ENCODE peak calls at places on chromosomes 1 and 21, in eight cellular contexts. J is adrenal gland; B is uterus; A is left lung; D is ascending aorta; Y is naive thymus-derived CD4-positive, alpha-beta T cell; W is tibial nerve; U is CD4-positive, alpha-beta T cell. N is an unnamed sample. For H3K27me3 and H3K9me3, the result is how much of the 10 kb centered on the place peaks cover.

GRCh38 chr1:11835441-11836225 is 11.9 kb downstream of the NPPA start:
- DNase-seq in A (no peak), Y (no peak), B (no peak), D (no peak), J (no peak), W (no peak), U (no peak), N (no peak)

GRCh38 chr1:183734600-183735036 is 70.3 kb upstream of the RGL1 start:
- DNase-seq in A (peak), J (peak), U (no peak), Y (no peak), W (peak), B (peak), D (no peak), N (no peak)

GRCh38 chr1:46442317-46443161 is 47.1 kb upstream of the DMBX1 start:
- DNase-seq in A (peak), B (peak), D (peak), J (peak), Y (peak), W (peak), U (peak), N (peak)

GRCh38 chr21:45130324-45130774 is 56.0 kb downstream of the ADARB1 start:
- DNase-seq in U (no peak), Y (no peak), B (peak), J (peak), W (no peak), D (peak), A (no peak), N (peak)

GRCh38 chr21:30249936-30250335 is 32.8 kb downstream of the KRTAP24-1 start:
- DNase-seq in W (no peak), J (no peak), A (no peak), U (no peak), D (no peak), B (no peak), Y (no peak), N (no peak)

GRCh38 chr1:53075206-53075605 is 13.2 kb downstream of the PODN start:
- DNase-seq in U (no peak), J (no peak), B (no peak), Y (no peak), D (peak), W (no peak), A (peak), N (no peak)

GRCh38 chr1:18635833-18636671 is 5.4 kb downstream of the PAX7 start:
- DNase-seq in B (no peak), D (no peak), W (no peak), U (no peak), A (no peak), Y (no peak), J (no peak), N (no peak)

GRCh38 chr1:160618763-160619274 is 28.0 kb downstream of the SLAMF1 start:
- DNase-seq in Y (no peak), A (no peak), W (no peak), B (no peak), J (no peak), D (no peak), U (peak), N (no peak)

GRCh38 chr21:44653656-44654575 is 543 bp downstream of the KRTAP12-4 start:
- DNase-seq in Y (no peak), A (no peak), U (peak), J (no peak), B (no peak), D (no peak), W (no peak), N (no peak)

GRCh38 chr1:245648749-245649517 is 494.1 kb downstream of the KIF26B start:
- DNase-seq in B (no peak), A (no peak), U (no peak), Y (no peak), D (no peak), J (no peak), W (no peak), N (no peak)

GRCh38 chr1:109759513-109760334 is 4.0 kb downstream of the EPS8L3 start:
- DNase-seq in Y (peak), B (peak), U (no peak), J (peak), A (no peak), D (peak), W (no peak), N (peak)

GRCh38 chr1:203100163-203100867 is 14.5 kb upstream of the MYOG start:
- DNase-seq in A (no peak), Y (no peak), W (no peak), U (no peak), D (no peak), J (no peak), B (no peak), N (no peak)

GRCh38 chr1:41530411-41530810 is 45.9 kb upstream of the EDN2 start:
- DNase-seq in W (no peak), B (no peak), J (no peak), U (no peak), A (peak), D (peak), Y (no peak), N (no peak)

GRCh38 chr1:12251442-12251841 is 21.6 kb downstream of the VPS13D start:
- DNase-seq in W (no peak), A (no peak), Y (no peak), D (no peak), U (no peak), J (no peak), B (no peak), N (no peak)

GRCh38 chr1:3598051-3598471 is 13.2 kb downstream of the MEGF6 start:
- DNase-seq in J (no peak), U (no peak), A (peak), Y (no peak), B (peak), W (no peak), D (no peak), N (no peak)

GRCh38 chr1:86714561-86715244 is 10.3 kb downstream of the SH3GLB1 start:
- DNase-seq in W (no peak), D (no peak), A (no peak), B (no peak), Y (no peak), J (no peak), U (no peak), N (no peak)

GRCh38 chr1:35111106-35111505 is 31.9 kb downstream of the ZMYM1 start:
- DNase-seq in D (no peak), J (no peak), B (no peak), A (no peak), U (no peak), Y (no peak), W (no peak), N (peak)

GRCh38 chr1:82329226-82329625 is 528.5 kb downstream of the ADGRL2 start:
- DNase-seq in U (no peak), D (no peak), Y (no peak), W (no peak), J (no peak), A (no peak), B (no peak), N (no peak)

GRCh38 chr21:37413553-37414291 is 47.1 kb downstream of the DYRK1A start:
- DNase-seq in B (no peak), W (no peak), J (no peak), D (no peak), U (no peak), A (no peak), Y (no peak), N (no peak)

GRCh38 chr1:93707956-93708355 is 26.3 kb upstream of the BCAR3 start:
- DNase-seq in D (peak), W (no peak), J (no peak), B (no peak), Y (peak), A (no peak), U (no peak), N (no peak)

GRCh38 chr21:45404726-45405270 is at the start of gene COL18A1:
- DNase-seq in D (peak), A (peak), U (no peak), W (no peak), Y (peak), J (peak), B (peak), N (no peak)

GRCh38 chr1:224609333-224609732 is 6.8 kb upstream of the CNIH3 start:
- DNase-seq in A (no peak), Y (no peak), U (no peak), D (no peak), B (no peak), W (no peak), J (no peak), N (no peak)

GRCh38 chr1:224616761-224617409 is 768 bp downstream of the CNIH3 start:
- DNase-seq in J (no peak), B (no peak), Y (no peak), D (no peak), A (no peak), U (no peak), W (no peak), N (no peak)

GRCh38 chr1:224615861-224616760 is at the start of gene CNIH3:
- DNase-seq in D (no peak), B (no peak), Y (peak), W (no peak), U (no peak), A (no peak), J (no peak), N (peak)

GRCh38 chr1:224617410-224618361 is 1.6 kb downstream of the CNIH3 start:
- DNase-seq in B (no peak), A (no peak), D (no peak), W (no peak), U (no peak), Y (no peak), J (no peak), N (no peak)

GRCh38 chr1:224613486-224613885 is 2.6 kb upstream of the CNIH3 start:
- DNase-seq in D (no peak), J (no peak), A (no peak), W (no peak), U (no peak), Y (no peak), B (no peak), N (no peak)
- H3K27me3 ChIP-seq in D (under half), J (under half), A (under half), W (under half), U (under half), Y (under half), B (under half), N (under half)

GRCh38 chr1:219432966-219433365 is 179.9 kb downstream of the ZC3H11B start:
- DNase-seq in D (no peak), B (no peak), J (no peak), U (no peak), A (no peak), W (no peak), Y (no peak), N (no peak)
- H3K9me3 ChIP-seq in D (under half), B (under half), J (under half), U (under half), A (under half), W (under half), Y (under half), N (under half)

GRCh38 chr1:23930270-23930669 is 17.1 kb upstream of the CNR2 start:
- DNase-seq in W (no peak), A (no peak), U (no peak), D (peak), J (no peak), Y (no peak), B (no peak), N (no peak)
- H3K27ac ChIP-seq in W (no peak), A (no peak), U (no peak), D (peak), J (no peak), Y (no peak), B (peak), N (no peak)

GRCh38 chr1:8343044-8343443 is 25.1 kb downstream of the SLC45A1 start:
- DNase-seq in J (no peak), Y (no peak), D (no peak), A (no peak), B (no peak), U (no peak), W (no peak), N (no peak)
- H3K27me3 ChIP-seq in J (under half), Y (under half), D (under half), A (under half), B (under half), U (under half), W (under half), N (under half)

DNA sequence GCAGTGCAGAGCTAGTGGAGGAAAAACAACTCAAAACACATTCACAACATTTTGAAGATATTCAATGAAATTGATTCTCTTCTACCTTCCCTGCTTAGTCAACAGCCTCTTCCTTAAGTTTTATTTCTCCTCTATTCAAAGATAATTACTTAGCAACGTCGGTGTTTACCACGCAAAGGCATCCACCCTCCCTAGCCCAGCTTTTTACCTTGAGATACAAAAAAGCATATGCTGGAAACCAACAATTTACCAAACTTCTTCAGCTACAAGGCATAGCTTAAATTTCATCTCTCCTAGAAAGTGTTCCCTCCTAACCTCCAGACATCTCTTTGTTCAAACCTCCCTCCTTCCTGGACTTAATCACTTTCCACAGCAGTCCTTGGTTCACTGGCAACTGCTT is 102.8 kb upstream of the SOD1 start:
- DNase-seq in U (no peak), A (no peak), B (no peak), J (no peak), D (no peak), Y (no peak), W (no peak), N (no peak)
- H3K9me3 ChIP-seq in U (under half), A (under half), B (under half), J (under half), D (under half), Y (under half), W (under half), N (under half)

GRCh38 chr1:241627453-241628329 is 12.5 kb downstream of the CHML start:
- DNase-seq in Y (no peak), W (no peak), D (no peak), J (no peak), U (no peak), A (no peak), B (no peak), N (no peak)
- H3K27ac ChIP-seq in Y (peak), W (no peak), D (no peak), J (no peak), U (peak), A (peak), B (no peak), N (no peak)

GRCh38 chr1:210241121-210241520 is 8.5 kb downstream of the SERTAD4 start:
- DNase-seq in J (no peak), A (no peak), W (no peak), U (no peak), B (no peak), Y (no peak), D (no peak), N (no peak)
- H3K27me3 ChIP-seq in J (under half), A (under half), W (under half), U (under half), B (under half), Y (under half), D (under half), N (under half)

DNA sequence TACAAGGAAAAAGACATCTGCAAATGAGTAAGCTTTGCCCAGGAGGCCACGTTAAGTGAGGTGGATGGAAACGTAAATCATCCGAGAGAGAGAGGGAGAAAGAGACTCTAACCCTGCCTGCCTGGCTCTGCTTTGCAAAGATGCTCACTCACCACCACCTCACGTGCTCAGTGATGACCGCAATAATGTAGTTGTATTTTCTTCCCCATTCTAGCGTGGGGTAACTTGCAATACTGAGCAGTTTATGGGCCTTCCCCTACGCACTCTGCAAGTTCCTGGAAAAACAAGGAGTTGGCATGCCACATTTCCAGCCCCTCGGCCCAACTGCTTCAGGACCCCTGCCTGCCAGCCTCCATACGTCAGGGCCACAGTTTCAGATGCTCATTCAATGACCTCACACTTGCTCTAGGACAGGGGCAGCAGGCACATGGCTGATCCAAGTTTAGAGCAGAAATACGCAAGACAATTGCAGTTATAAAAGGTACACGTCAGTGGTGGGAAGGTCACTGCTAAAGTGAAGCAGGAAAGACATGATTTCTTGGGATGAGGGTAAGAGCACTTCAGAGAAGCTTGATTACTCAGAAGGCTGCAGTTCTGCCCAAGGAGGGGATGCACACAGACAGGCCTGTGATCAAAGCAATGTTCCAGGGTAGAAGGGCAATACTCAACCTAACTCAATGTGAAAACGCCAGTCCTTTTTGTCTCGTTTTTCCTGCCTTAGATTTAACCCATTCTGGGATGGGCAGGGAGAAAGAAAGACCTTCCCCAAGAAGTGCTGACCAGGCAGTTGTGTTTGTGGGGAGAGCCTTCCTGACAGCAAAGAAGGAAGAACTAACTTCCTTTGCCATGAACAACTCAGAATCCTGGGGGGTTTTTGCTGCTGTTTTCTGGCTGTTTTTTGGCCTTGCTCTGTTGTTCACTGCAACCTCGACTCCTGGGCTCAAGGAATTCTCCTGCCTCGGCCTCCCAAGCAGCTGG is 112.3 kb upstream of the RAB4A start:
- DNase-seq in B (no peak), Y (no peak), U (no peak), J (no peak), W (peak), D (peak), A (peak), N (no peak)
- H3K9me3 ChIP-seq in B (under half), Y (under half), U (under half), J (under half), W (under half), D (under half), A (under half), N (under half)

GRCh38 chr1:92483442-92484170 is 3.1 kb downstream of the GFI1 start:
- DNase-seq in B (no peak), A (peak), J (no peak), W (no peak), Y (peak), D (no peak), U (peak), N (no peak)
- H3K27ac ChIP-seq in B (no peak), A (no peak), J (no peak), W (no peak), Y (peak), D (no peak), U (peak), N (no peak)